ENCODE peak calls at places on chromosomes 13 and 19, in seven cellular contexts. J, L, F, R, H, D and I are unnamed samples.

GRCh38 chr19:2820112-2820702 is 539 bp downstream of the ZNF554 start:
- DNase-seq in J (no peak), L (peak; percentile 11), F (peak; percentile 64), R (no peak), H (peak; percentile 49), D (peak; percentile 43), I (no peak)

GRCh38 chr19:45615795-45616708 is 14.0 kb upstream of the GPR4 start:
- DNase-seq in J (peak; percentile 79), L (peak; percentile 95), F (peak; percentile 94), R (peak; percentile 88), H (peak; percentile 98), D (peak; percentile 94), I (peak; percentile 92)

GRCh38 chr19:39003188-39003587 is 27.6 kb upstream of the FBXO17 start:
- DNase-seq in J (no peak), L (no peak), F (no peak), R (no peak), H (no peak), D (no peak), I (no peak)

GRCh38 chr13:113458218-113459065 is 5.2 kb upstream of the ADPRHL1 start:
- DNase-seq in J (no peak), L (no peak), F (peak; percentile 54), R (no peak), H (peak; percentile 41), D (peak; percentile 12), I (no peak)

GRCh38 chr19:57026476-57026875 is 93.3 kb upstream of the USP29 start:
- DNase-seq in J (no peak), L (no peak), F (no peak), R (no peak), H (no peak), D (no peak), I (no peak)

GRCh38 chr19:51047031-51047335 is 12.2 kb upstream of the KLK12 start:
- DNase-seq in J (no peak), L (no peak), F (peak; percentile 63), R (no peak), H (no peak), D (no peak), I (no peak)

GRCh38 chr13:114269281-114269770 is 12.1 kb upstream of the UPF3A start:
- DNase-seq in J (no peak), L (no peak), F (no peak), R (no peak), H (no peak), D (no peak), I (no peak)

GRCh38 chr19:1626417-1627010 is 21.3 kb upstream of the UQCR11 start:
- DNase-seq in J (no peak), L (no peak), F (no peak), R (peak; percentile 78), H (no peak), D (no peak), I (no peak)

GRCh38 chr19:4369109-4369887 is 25.9 kb downstream of the MPND start:
- DNase-seq in J (no peak), L (no peak), F (no peak), R (peak; percentile 92), H (peak; percentile 82), D (peak; percentile 63), I (peak; percentile 82)

GRCh38 chr13:31742102-31742695 is 2.9 kb downstream of the RXFP2 start:
- DNase-seq in J (peak; percentile 49), L (peak; percentile 62), F (peak; percentile 70), R (no peak), H (peak; percentile 86), D (peak; percentile 85), I (peak; percentile 43)

GRCh38 chr13:77696863-77697207 is 652 bp upstream of the SLAIN1 start:
- DNase-seq in J (no peak), L (no peak), F (no peak), R (no peak), H (no peak), D (no peak), I (no peak)

GRCh38 chr13:82569581-82569980 is 1312.7 kb downstream of the SLITRK1 start:
- DNase-seq in J (no peak), L (no peak), F (no peak), R (no peak), H (no peak), D (no peak), I (no peak)

GRCh38 chr19:18529782-18530181 is 7.9 kb upstream of the ELL start:
- DNase-seq in J (no peak), L (no peak), F (no peak), R (no peak), H (no peak), D (peak; percentile 32), I (no peak)

GRCh38 chr13:59413121-59413520 is 750.6 kb downstream of the DIAPH3 start:
- DNase-seq in J (no peak), L (no peak), F (no peak), R (no peak), H (no peak), D (no peak), I (no peak)

GRCh38 chr19:3094638-3095374 is 644 bp downstream of the GNA11 start:
- DNase-seq in J (no peak), L (peak; percentile 43), F (no peak), R (peak; percentile 83), H (peak; percentile 67), D (peak; percentile 76), I (no peak)

GRCh38 chr13:114211446-114211845 is 23.3 kb upstream of the CDC16 start:
- DNase-seq in J (no peak), L (no peak), F (no peak), R (no peak), H (no peak), D (no peak), I (no peak)

GRCh38 chr19:7637374-7638256 is 705 bp downstream of the STXBP2 start:
- DNase-seq in J (no peak), L (peak; percentile 55), F (no peak), R (peak; percentile 95), H (peak; percentile 60), D (no peak), I (peak; percentile 28)

GRCh38 chr13:72384879-72385278 is 342.6 kb downstream of the MZT1 start:
- DNase-seq in J (no peak), L (peak; percentile 76), F (no peak), R (no peak), H (no peak), D (no peak), I (no peak)

GRCh38 chr13:46595136-46595917 is 42.4 kb downstream of the LRCH1 start:
- DNase-seq in J (no peak), L (no peak), F (no peak), R (no peak), H (peak; percentile 53), D (peak; percentile 49), I (peak; percentile 69)

GRCh38 chr19:812819-813358 is 8.9 kb downstream of the PLPPR3 start:
- DNase-seq in J (no peak), L (no peak), F (no peak), R (no peak), H (no peak), D (no peak), I (no peak)

DNA sequence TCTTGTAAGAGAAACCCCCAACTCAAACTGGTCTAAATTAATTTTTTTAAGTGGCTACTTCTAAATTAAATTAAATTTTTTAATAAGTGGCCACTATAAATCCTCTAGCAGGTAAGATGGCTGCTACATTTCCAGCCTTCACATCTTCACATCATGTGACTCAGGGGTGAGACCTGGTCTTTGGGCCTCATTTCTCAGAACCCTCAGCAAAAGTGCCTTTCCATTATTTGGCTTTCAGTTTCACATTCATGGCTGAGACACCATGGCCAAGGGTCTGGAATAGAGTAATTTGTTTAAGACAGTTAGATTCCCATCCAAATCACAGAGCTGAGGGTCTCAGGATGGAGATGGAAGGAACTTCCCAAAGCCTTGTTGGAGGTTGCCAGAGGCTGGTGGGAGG is 47.5 kb downstream of the DCT start:
- DNase-seq in J (no peak), L (no peak), F (no peak), R (no peak), H (no peak), D (no peak), I (no peak)
- H3K27ac ChIP-seq in J (no peak overlapping the region), L (no peak overlapping the region), F (no peak overlapping the region), R (no peak overlapping the region), H (no peak overlapping the region), D (no peak overlapping the region), I (no peak overlapping the region)

GRCh38 chr19:35119091-35119490 is 3.5 kb downstream of the FXYD3 start:
- DNase-seq in J (no peak), L (no peak), F (no peak), R (no peak), H (no peak), D (no peak), I (no peak)
- H3K27ac ChIP-seq in J (peak overlapping the region; percentile 96), L (no peak overlapping the region), F (no peak overlapping the region), R (peak overlapping the region; percentile 61), H (no peak overlapping the region), D (no peak overlapping the region), I (peak overlapping the region; percentile 79)

DNA sequence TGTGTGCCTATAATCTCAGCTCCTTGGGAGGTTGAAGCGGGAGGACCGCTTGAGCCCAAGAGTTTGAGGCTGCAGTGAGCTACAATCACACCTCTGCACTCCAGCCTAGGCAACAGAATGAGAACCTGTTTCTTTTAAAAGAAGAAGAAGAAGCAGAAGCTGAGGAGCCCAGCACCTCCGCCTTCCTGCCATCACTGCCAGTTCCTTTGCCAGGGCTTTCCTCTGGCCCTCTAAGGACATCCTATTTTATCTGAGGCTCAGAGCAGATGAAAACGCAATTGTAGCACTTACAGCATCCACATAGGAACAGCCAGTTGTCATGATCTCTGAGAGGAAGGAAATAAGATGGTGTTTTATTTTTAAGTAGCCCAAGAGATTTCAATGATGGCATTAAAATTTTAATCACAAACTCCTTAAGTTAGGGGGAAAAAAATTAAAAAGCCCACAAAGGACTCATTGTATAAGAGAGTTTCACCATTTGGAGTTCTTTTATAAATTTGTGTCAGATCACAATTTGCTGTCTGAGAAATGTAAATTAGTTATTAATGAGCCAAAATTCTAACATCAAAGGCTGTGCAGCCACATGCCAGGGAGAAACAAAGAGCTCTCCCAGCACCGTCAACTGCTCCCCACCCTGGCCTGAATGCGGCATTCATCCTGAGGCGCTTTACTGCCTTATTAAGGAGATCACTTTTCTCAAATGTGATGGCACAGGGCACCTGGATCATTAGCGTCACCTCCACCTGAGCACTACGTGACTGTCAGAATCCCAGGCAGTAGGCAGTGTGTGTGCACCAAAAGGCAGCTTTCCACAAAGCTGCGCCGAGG is 393.1 kb downstream of the FOXO1 start:
- DNase-seq in J (no peak), L (no peak), F (no peak), R (no peak), H (no peak), D (no peak), I (no peak)
- H3K27ac ChIP-seq in J (peak overlapping the region; percentile 80), L (no peak overlapping the region), F (no peak overlapping the region), R (no peak overlapping the region), H (no peak overlapping the region), D (no peak overlapping the region), I (no peak overlapping the region)

GRCh38 chr19:40335101-40335500 is 13.1 kb downstream of the C19orf47 start:
- DNase-seq in J (no peak), L (no peak), F (no peak), R (peak; percentile 2), H (no peak), D (no peak), I (no peak)

GRCh38 chr19:40335855-40336700 is 12.1 kb downstream of the C19orf47 start:
- DNase-seq in J (no peak), L (no peak), F (no peak), R (peak; percentile 28), H (no peak), D (peak; percentile 9), I (no peak)

GRCh38 chr19:40331052-40331451 is 17.1 kb downstream of the C19orf47 start:
- DNase-seq in J (no peak), L (no peak), F (no peak), R (peak; percentile 13), H (no peak), D (no peak), I (no peak)

GRCh38 chr19:40337107-40337506 is 11.1 kb downstream of the C19orf47 start:
- DNase-seq in J (no peak), L (no peak), F (no peak), R (no peak), H (no peak), D (no peak), I (no peak)

GRCh38 chr19:40332669-40333068 is 15.5 kb downstream of the C19orf47 start:
- DNase-seq in J (no peak), L (no peak), F (no peak), R (no peak), H (no peak), D (no peak), I (no peak)
- H3K27ac ChIP-seq in J (no peak overlapping the region), L (no peak overlapping the region), F (no peak overlapping the region), R (no peak overlapping the region), H (no peak overlapping the region), D (no peak overlapping the region), I (no peak overlapping the region)